ENCODE peak calls at places on chromosomes 12 and 14, in ten cellular contexts. One of them, this sample, is unnamed.

GRCh38 chr14:77848031-77848430 is 48.1 kb downstream of the ADCK1 start:
- DNase-seq in ascending aorta: no peak
- DNase-seq in colonic mucosa: no peak
- DNase-seq in brain microvascular endothelial cell: no peak
- DNase-seq in RWPE1: no peak
- DNase-seq in A549: no peak
- DNase-seq in WERI-Rb-1: no peak
- DNase-seq in right atrium auricular region: no peak
- DNase-seq in left lung: no peak
- DNase-seq in cardiac muscle cell: peak
- DNase-seq in this sample: no peak

GRCh38 chr14:104442107-104442551 is 137.4 kb upstream of the C14orf180 start:
- DNase-seq in ascending aorta: peak
- DNase-seq in colonic mucosa: peak
- DNase-seq in brain microvascular endothelial cell: no peak
- DNase-seq in RWPE1: no peak
- DNase-seq in A549: no peak
- DNase-seq in WERI-Rb-1: no peak
- DNase-seq in right atrium auricular region: peak
- DNase-seq in left lung: no peak
- DNase-seq in cardiac muscle cell: no peak
- DNase-seq in this sample: no peak

GRCh38 chr12:47188576-47189441 is 109.0 kb upstream of the AMIGO2 start:
- DNase-seq in ascending aorta: no peak
- DNase-seq in colonic mucosa: no peak
- DNase-seq in brain microvascular endothelial cell: peak
- DNase-seq in RWPE1: no peak
- DNase-seq in A549: peak
- DNase-seq in WERI-Rb-1: no peak
- DNase-seq in right atrium auricular region: no peak
- DNase-seq in left lung: no peak
- DNase-seq in cardiac muscle cell: peak
- DNase-seq in this sample: no peak

GRCh38 chr14:95519699-95520098 is 3.2 kb upstream of the SYNE3 start:
- DNase-seq in ascending aorta: no peak
- DNase-seq in colonic mucosa: peak
- DNase-seq in brain microvascular endothelial cell: peak
- DNase-seq in RWPE1: peak
- DNase-seq in A549: no peak
- DNase-seq in WERI-Rb-1: no peak
- DNase-seq in right atrium auricular region: peak
- DNase-seq in left lung: peak
- DNase-seq in cardiac muscle cell: peak
- DNase-seq in this sample: no peak

GRCh38 chr12:89544027-89544426 is 18.2 kb upstream of the POC1B start:
- DNase-seq in ascending aorta: no peak
- DNase-seq in colonic mucosa: no peak
- DNase-seq in brain microvascular endothelial cell: no peak
- DNase-seq in RWPE1: no peak
- DNase-seq in A549: no peak
- DNase-seq in WERI-Rb-1: peak
- DNase-seq in right atrium auricular region: no peak
- DNase-seq in left lung: no peak
- DNase-seq in cardiac muscle cell: no peak
- DNase-seq in this sample: no peak

GRCh38 chr14:84036863-84037262 is 1493.1 kb upstream of the FLRT2 start:
- DNase-seq in ascending aorta: no peak
- DNase-seq in colonic mucosa: no peak
- DNase-seq in brain microvascular endothelial cell: peak
- DNase-seq in RWPE1: no peak
- DNase-seq in A549: no peak
- DNase-seq in WERI-Rb-1: no peak
- DNase-seq in right atrium auricular region: no peak
- DNase-seq in left lung: no peak
- DNase-seq in cardiac muscle cell: peak
- DNase-seq in this sample: no peak

GRCh38 chr12:52279683-52280318 is 5.4 kb downstream of the KRT86 start:
- DNase-seq in ascending aorta: no peak
- DNase-seq in colonic mucosa: no peak
- DNase-seq in brain microvascular endothelial cell: no peak
- DNase-seq in RWPE1: no peak
- DNase-seq in A549: no peak
- DNase-seq in WERI-Rb-1: no peak
- DNase-seq in right atrium auricular region: no peak
- DNase-seq in left lung: no peak
- DNase-seq in cardiac muscle cell: peak
- DNase-seq in this sample: no peak

GRCh38 chr14:80387563-80387981 is 176.3 kb upstream of the DIO2 start:
- DNase-seq in ascending aorta: no peak
- DNase-seq in colonic mucosa: no peak
- DNase-seq in brain microvascular endothelial cell: no peak
- DNase-seq in RWPE1: no peak
- DNase-seq in A549: no peak
- DNase-seq in WERI-Rb-1: no peak
- DNase-seq in right atrium auricular region: no peak
- DNase-seq in left lung: no peak
- DNase-seq in cardiac muscle cell: no peak
- DNase-seq in this sample: no peak

GRCh38 chr12:52126050-52126604 is 46.6 kb downstream of the SMIM41 start:
- DNase-seq in ascending aorta: no peak
- DNase-seq in colonic mucosa: no peak
- DNase-seq in brain microvascular endothelial cell: no peak
- DNase-seq in RWPE1: no peak
- DNase-seq in A549: no peak
- DNase-seq in WERI-Rb-1: no peak
- DNase-seq in right atrium auricular region: no peak
- DNase-seq in left lung: no peak
- DNase-seq in cardiac muscle cell: no peak
- DNase-seq in this sample: no peak

GRCh38 chr14:100246809-100247428 is 8.0 kb downstream of the YY1 start:
- DNase-seq in ascending aorta: no peak
- DNase-seq in colonic mucosa: peak
- DNase-seq in brain microvascular endothelial cell: no peak
- DNase-seq in RWPE1: peak
- DNase-seq in A549: peak
- DNase-seq in WERI-Rb-1: peak
- DNase-seq in right atrium auricular region: no peak
- DNase-seq in left lung: no peak
- DNase-seq in cardiac muscle cell: peak
- DNase-seq in this sample: no peak

GRCh38 chr12:88952543-88952942 is 372.3 kb upstream of the KITLG start:
- DNase-seq in ascending aorta: no peak
- DNase-seq in colonic mucosa: peak
- DNase-seq in brain microvascular endothelial cell: peak
- DNase-seq in RWPE1: no peak
- DNase-seq in A549: peak
- DNase-seq in WERI-Rb-1: no peak
- DNase-seq in right atrium auricular region: no peak
- DNase-seq in left lung: no peak
- DNase-seq in cardiac muscle cell: peak
- DNase-seq in this sample: no peak

GRCh38 chr14:45526715-45527549 is 273.9 kb upstream of the MIS18BP1 start:
- DNase-seq in ascending aorta: no peak
- DNase-seq in colonic mucosa: peak
- DNase-seq in brain microvascular endothelial cell: peak
- DNase-seq in RWPE1: peak
- DNase-seq in A549: peak
- DNase-seq in WERI-Rb-1: peak
- DNase-seq in right atrium auricular region: no peak
- DNase-seq in left lung: no peak
- DNase-seq in cardiac muscle cell: no peak
- DNase-seq in this sample: no peak

GRCh38 chr14:100588671-100589070 is 1.5 kb upstream of the BEGAIN start:
- DNase-seq in ascending aorta: no peak
- DNase-seq in colonic mucosa: no peak
- DNase-seq in brain microvascular endothelial cell: no peak
- DNase-seq in RWPE1: no peak
- DNase-seq in A549: no peak
- DNase-seq in WERI-Rb-1: no peak
- DNase-seq in right atrium auricular region: no peak
- DNase-seq in left lung: peak
- DNase-seq in cardiac muscle cell: no peak
- DNase-seq in this sample: peak

GRCh38 chr14:64191756-64192155 is 102.4 kb downstream of the ESR2 start:
- DNase-seq in ascending aorta: no peak
- DNase-seq in colonic mucosa: no peak
- DNase-seq in brain microvascular endothelial cell: peak
- DNase-seq in RWPE1: peak
- DNase-seq in A549: peak
- DNase-seq in WERI-Rb-1: no peak
- DNase-seq in right atrium auricular region: no peak
- DNase-seq in left lung: no peak
- DNase-seq in cardiac muscle cell: peak
- DNase-seq in this sample: no peak

GRCh38 chr12:18320036-18320617 is 58.8 kb downstream of the PIK3C2G start:
- DNase-seq in ascending aorta: no peak
- DNase-seq in colonic mucosa: no peak
- DNase-seq in brain microvascular endothelial cell: peak
- DNase-seq in RWPE1: peak
- DNase-seq in A549: peak
- DNase-seq in WERI-Rb-1: peak
- DNase-seq in right atrium auricular region: no peak
- DNase-seq in left lung: no peak
- DNase-seq in cardiac muscle cell: peak
- DNase-seq in this sample: no peak

DNA sequence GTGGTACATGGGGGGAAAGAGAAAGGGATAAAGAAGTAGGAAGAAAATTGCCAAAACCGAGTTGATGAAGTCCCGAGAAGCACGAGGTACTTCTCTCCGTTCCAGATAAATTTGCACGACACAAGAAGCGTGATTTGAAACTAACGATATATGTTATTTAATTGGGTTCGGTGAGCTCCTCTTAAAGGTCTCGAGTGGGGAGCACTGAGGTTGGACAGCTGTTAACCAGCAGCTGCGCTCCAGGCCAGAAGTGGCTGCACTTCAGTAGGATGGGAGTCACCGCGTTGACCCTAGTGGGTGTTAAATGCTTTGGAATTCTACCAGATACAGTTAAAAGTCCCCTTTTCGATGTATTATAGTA is 909 bp upstream of the DCAF5 start:
- DNase-seq in ascending aorta: no peak
- DNase-seq in colonic mucosa: peak
- DNase-seq in brain microvascular endothelial cell: no peak
- DNase-seq in RWPE1: no peak
- DNase-seq in A549: peak
- DNase-seq in WERI-Rb-1: no peak
- DNase-seq in right atrium auricular region: peak
- DNase-seq in left lung: no peak
- DNase-seq in cardiac muscle cell: peak
- DNase-seq in this sample: no peak
- H3K27ac ChIP-seq in ascending aorta: peak
- H3K27ac ChIP-seq in colonic mucosa: peak
- H3K27ac ChIP-seq in brain microvascular endothelial cell: no peak
- H3K27ac ChIP-seq in RWPE1: peak
- H3K27ac ChIP-seq in A549: peak
- H3K27ac ChIP-seq in WERI-Rb-1: no peak
- H3K27ac ChIP-seq in right atrium auricular region: peak
- H3K27ac ChIP-seq in left lung: peak
- H3K27ac ChIP-seq in cardiac muscle cell: peak
- H3K27ac ChIP-seq in this sample: peak

GRCh38 chr12:41663487-41664258 is 475.6 kb downstream of the PDZRN4 start:
- DNase-seq in ascending aorta: no peak
- DNase-seq in colonic mucosa: no peak
- DNase-seq in brain microvascular endothelial cell: no peak
- DNase-seq in RWPE1: peak
- DNase-seq in A549: peak
- DNase-seq in WERI-Rb-1: peak
- DNase-seq in right atrium auricular region: no peak
- DNase-seq in left lung: no peak
- DNase-seq in cardiac muscle cell: peak
- DNase-seq in this sample: no peak
- TF ChIP-seq CTCF in ascending aorta: no peak
- TF ChIP-seq CTCF in colonic mucosa: peak
- TF ChIP-seq CTCF in brain microvascular endothelial cell: no peak
- TF ChIP-seq CTCF in RWPE1: peak
- TF ChIP-seq CTCF in A549: peak
- TF ChIP-seq CTCF in WERI-Rb-1: peak
- TF ChIP-seq CTCF in right atrium auricular region: no peak
- TF ChIP-seq CTCF in left lung: peak
- TF ChIP-seq CTCF in cardiac muscle cell: no peak
- TF ChIP-seq CTCF in this sample: peak

DNA sequence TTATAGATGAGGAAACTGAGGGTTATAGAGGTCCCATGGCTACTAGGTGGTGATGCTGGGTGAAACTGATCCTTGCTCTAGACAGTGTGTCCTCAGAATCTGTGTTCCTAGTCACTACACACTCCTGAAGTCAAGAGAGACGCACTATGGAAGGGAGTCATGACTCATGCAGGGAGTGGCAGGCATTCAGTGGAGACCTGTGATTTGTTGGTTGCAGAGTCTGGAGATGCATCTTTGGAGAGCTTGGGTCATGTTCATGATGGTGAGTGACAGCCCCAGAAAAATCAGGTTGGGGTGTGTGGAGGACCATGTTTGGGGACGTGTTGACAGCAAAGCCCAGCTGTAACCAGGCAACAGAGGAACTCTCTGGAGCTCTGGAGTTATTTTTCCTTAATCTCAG is 38.0 kb upstream of the FBXO21 start:
- DNase-seq in ascending aorta: no peak
- DNase-seq in colonic mucosa: no peak
- DNase-seq in brain microvascular endothelial cell: peak
- DNase-seq in RWPE1: peak
- DNase-seq in A549: peak
- DNase-seq in WERI-Rb-1: no peak
- DNase-seq in right atrium auricular region: no peak
- DNase-seq in left lung: no peak
- DNase-seq in cardiac muscle cell: no peak
- DNase-seq in this sample: no peak
- H3K27ac ChIP-seq in ascending aorta: no peak
- H3K27ac ChIP-seq in colonic mucosa: no peak
- H3K27ac ChIP-seq in brain microvascular endothelial cell: no peak
- H3K27ac ChIP-seq in RWPE1: no peak
- H3K27ac ChIP-seq in A549: no peak
- H3K27ac ChIP-seq in WERI-Rb-1: no peak
- H3K27ac ChIP-seq in right atrium auricular region: no peak
- H3K27ac ChIP-seq in left lung: no peak
- H3K27ac ChIP-seq in cardiac muscle cell: no peak
- H3K27ac ChIP-seq in this sample: no peak

DNA sequence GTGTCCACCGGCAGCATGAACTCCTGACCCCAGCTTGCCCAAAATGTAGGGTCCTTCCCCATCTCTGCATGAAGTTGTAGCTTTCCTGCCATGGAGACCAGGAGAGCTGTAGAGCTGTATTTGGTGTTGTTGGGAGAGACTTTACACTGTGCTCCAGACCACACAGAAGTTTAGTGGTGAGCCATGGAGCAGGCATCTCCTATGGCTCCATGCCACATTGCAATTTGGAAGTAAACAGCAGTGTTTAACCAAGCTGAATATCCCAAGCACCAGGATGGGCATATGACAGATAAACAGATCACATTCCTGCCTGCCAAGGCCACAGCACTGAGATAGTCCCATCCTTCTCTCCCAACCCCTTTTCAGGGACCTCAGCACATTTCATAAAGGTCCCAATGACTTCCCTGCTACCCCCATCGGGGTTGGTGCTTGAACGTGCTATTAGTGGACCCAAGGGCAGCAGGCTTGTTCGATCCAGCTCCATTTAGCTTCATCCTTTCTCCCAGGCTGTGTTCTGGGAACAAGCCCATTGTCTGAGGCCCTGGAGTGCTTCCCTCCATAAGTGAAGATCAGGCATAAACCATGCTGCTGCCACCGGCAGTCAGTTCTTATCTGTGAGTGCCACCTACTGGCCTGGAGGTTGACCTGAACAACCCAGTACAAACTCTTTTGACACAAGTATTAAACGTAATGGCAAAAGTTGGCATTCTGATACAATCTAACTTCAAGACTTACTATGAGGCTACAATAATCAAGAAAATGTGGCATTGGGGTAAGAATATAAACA is 172.3 kb upstream of the ATXN7L3B start:
- DNase-seq in ascending aorta: no peak
- DNase-seq in colonic mucosa: no peak
- DNase-seq in brain microvascular endothelial cell: peak
- DNase-seq in RWPE1: peak
- DNase-seq in A549: peak
- DNase-seq in WERI-Rb-1: peak
- DNase-seq in right atrium auricular region: no peak
- DNase-seq in left lung: no peak
- DNase-seq in cardiac muscle cell: peak
- DNase-seq in this sample: no peak
- TF ChIP-seq CTCF in ascending aorta: no peak
- TF ChIP-seq CTCF in colonic mucosa: no peak
- TF ChIP-seq CTCF in brain microvascular endothelial cell: peak
- TF ChIP-seq CTCF in RWPE1: peak
- TF ChIP-seq CTCF in A549: no peak
- TF ChIP-seq CTCF in WERI-Rb-1: peak
- TF ChIP-seq CTCF in right atrium auricular region: no peak
- TF ChIP-seq CTCF in left lung: no peak
- TF ChIP-seq CTCF in cardiac muscle cell: peak
- TF ChIP-seq CTCF in this sample: no peak

This sample was measured in dorsolateral prefrontal cortex.